ENCODE peak calls at places on chromosomes 5 and 9, in ten cellular contexts. W, V, L, P, D, J, N, B, U and O are unnamed samples.

GRCh38 chr9:31210982-31211570 is 1173.4 kb upstream of the ACO1 start:
- DNase-seq in W (no peak), V (no peak), L (no peak), P (peak; percentile 35), D (peak; percentile 2), J (no peak), N (peak; percentile 1), B (no peak), U (no peak), O (no peak)

GRCh38 chr9:122904466-122904822 is 715 bp downstream of the RC3H2 start:
- DNase-seq in W (peak; percentile 39), V (no peak), L (no peak), P (peak; percentile 43), D (peak; percentile 17), J (no peak), N (no peak), B (no peak), U (no peak), O (peak; percentile 41)

GRCh38 chr5:148864113-148864841 is 37.9 kb downstream of the ADRB2 start:
- DNase-seq in W (no peak), V (no peak), L (no peak), P (no peak), D (no peak), J (no peak), N (no peak), B (no peak), U (no peak), O (peak; percentile 30)

GRCh38 chr9:1253098-1253979 is 203.2 kb downstream of the DMRT2 start:
- DNase-seq in W (no peak), V (no peak), L (no peak), P (no peak), D (no peak), J (no peak), N (no peak), B (no peak), U (no peak), O (no peak)

GRCh38 chr9:17928228-17928627 is 349.4 kb downstream of the SH3GL2 start:
- DNase-seq in W (no peak), V (no peak), L (no peak), P (no peak), D (no peak), J (no peak), N (no peak), B (no peak), U (no peak), O (no peak)

GRCh38 chr9:121935744-121936143 is 157.4 kb downstream of the TTLL11 start:
- DNase-seq in W (peak; percentile 80), V (no peak), L (no peak), P (no peak), D (no peak), J (no peak), N (no peak), B (no peak), U (no peak), O (no peak)

GRCh38 chr5:60333103-60333502 is 366.9 kb downstream of the DEPDC1B start:
- DNase-seq in W (no peak), V (no peak), L (no peak), P (no peak), D (no peak), J (no peak), N (no peak), B (no peak), U (no peak), O (no peak)

GRCh38 chr9:110650991-110651411 is 17.6 kb upstream of the MUSK start:
- DNase-seq in W (no peak), V (no peak), L (no peak), P (no peak), D (no peak), J (no peak), N (no peak), B (no peak), U (peak; percentile 32), O (no peak)

GRCh38 chr9:33162721-33163311 is 4.3 kb downstream of the B4GALT1 start:
- DNase-seq in W (peak; percentile 81), V (peak; percentile 59), L (no peak), P (peak; percentile 89), D (peak; percentile 70), J (no peak), N (no peak), B (peak; percentile 90), U (peak; percentile 74), O (peak; percentile 75)

GRCh38 chr5:179679014-179679674 is 1.7 kb downstream of the CBY3 start:
- DNase-seq in W (peak; percentile 80), V (peak; percentile 63), L (peak; percentile 66), P (no peak), D (peak; percentile 76), J (peak; percentile 86), N (no peak), B (peak; percentile 58), U (peak; percentile 77), O (peak; percentile 79)

GRCh38 chr5:122262107-122262506 is 49.9 kb upstream of the SNCAIP start:
- DNase-seq in W (no peak), V (no peak), L (no peak), P (no peak), D (no peak), J (no peak), N (no peak), B (no peak), U (no peak), O (no peak)

GRCh38 chr5:139571543-139571942 is 10.4 kb downstream of the UBE2D2 start:
- DNase-seq in W (no peak), V (no peak), L (no peak), P (no peak), D (no peak), J (no peak), N (no peak), B (no peak), U (no peak), O (no peak)
- H3K4me1 ChIP-seq in W (peaks cover 49% of the 10 kb centered on the region), V (no peaks in the 10 kb centered on the region), L (peaks cover 10% of the 10 kb centered on the region), P (peaks cover 34% of the 10 kb centered on the region), D (peaks cover 29% of the 10 kb centered on the region), J (peaks cover 6% of the 10 kb centered on the region), N (peaks cover 23% of the 10 kb centered on the region), B (peaks cover 5% of the 10 kb centered on the region), U (peaks cover 3% of the 10 kb centered on the region), O (peaks cover 66% of the 10 kb centered on the region)

GRCh38 chr5:127599847-127600246 is 49.0 kb upstream of the CTXN3 start:
- DNase-seq in W (peak; percentile 51), V (no peak), L (no peak), P (no peak), D (no peak), J (no peak), N (no peak), B (no peak), U (no peak), O (no peak)

GRCh38 chr5:127599321-127599720 is 49.6 kb upstream of the CTXN3 start:
- DNase-seq in W (peak; percentile 20), V (no peak), L (no peak), P (no peak), D (no peak), J (no peak), N (no peak), B (no peak), U (no peak), O (no peak)

GRCh38 chr5:127601111-127601510 is 47.8 kb upstream of the CTXN3 start:
- DNase-seq in W (no peak), V (no peak), L (no peak), P (no peak), D (no peak), J (no peak), N (no peak), B (no peak), U (no peak), O (no peak)

GRCh38 chr5:127596501-127596900 is 52.4 kb upstream of the CTXN3 start:
- DNase-seq in W (no peak), V (no peak), L (no peak), P (no peak), D (no peak), J (no peak), N (no peak), B (no peak), U (no peak), O (no peak)

DNA sequence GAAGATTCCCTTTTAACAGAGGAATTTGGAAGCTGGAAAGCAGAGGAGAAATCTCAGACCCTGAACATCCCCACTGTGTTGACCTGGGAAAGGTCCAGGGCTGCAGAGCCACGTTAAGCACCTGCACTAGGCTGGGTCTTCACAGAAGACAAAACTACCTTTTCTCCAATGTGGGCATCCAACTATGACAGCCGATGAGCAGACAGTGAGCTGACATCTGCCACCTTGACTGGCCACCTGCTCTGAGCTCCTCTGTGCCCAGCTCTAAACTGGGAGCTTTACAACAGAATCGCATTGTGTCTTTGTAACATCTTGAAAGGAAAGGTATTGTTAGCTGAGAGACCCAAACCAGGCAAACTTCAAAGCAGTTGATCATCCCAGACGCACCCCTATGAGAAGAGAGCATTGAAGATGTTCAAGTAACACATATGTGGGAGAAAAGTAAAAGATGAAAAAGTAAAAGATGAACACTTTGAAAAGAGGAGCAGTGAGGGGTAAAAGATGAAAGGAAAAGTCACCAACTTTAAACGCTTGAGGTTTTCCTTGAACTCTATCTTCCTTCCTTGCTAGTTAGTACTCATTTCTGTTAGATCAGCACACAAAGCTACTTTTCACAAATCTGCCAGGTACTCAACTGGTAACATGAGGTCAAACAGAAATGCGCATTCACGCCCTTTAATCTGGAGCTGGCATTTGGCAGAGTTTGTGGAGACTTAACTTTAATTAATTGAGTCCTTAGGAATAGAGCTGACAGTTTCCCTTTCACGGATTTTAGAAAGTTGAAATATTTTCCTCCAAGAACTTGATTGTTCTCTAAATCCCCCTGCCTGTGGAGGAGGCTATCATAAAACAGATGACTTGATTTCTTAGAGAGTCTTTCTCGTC is 53.2 kb upstream of the CTXN3 start:
- DNase-seq in W (no peak), V (no peak), L (no peak), P (no peak), D (no peak), J (no peak), N (no peak), B (no peak), U (no peak), O (no peak)
- TF ChIP-seq POLR2A in W (no peak), V (no peak), L (no peak), P (no peak), D (no peak), J (no peak), N (no peak), B (no peak), U (no peak), O (no peak)

DNA sequence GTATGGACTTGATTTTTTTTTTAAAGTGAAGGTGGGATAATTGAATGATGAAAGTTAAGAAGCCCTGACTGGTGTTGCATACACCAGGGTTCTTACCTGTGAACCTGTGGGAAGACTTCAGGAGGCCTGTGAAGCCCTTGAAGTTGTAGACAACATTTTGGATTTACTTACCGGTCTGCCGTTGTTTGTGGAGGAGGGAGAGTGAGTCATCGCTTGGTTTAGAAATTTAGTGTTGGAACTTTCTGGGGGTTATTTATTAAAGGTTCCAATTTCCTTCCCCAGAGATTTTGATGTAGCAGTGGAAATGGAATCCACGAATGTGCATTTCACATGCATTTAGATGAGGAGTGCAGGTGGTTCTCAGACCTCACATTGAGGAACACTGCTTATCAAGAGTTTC is 49.6 kb downstream of the ARHGAP26 start:
- DNase-seq in W (no peak), V (no peak), L (no peak), P (no peak), D (no peak), J (no peak), N (no peak), B (no peak), U (no peak), O (no peak)
- H3K4me3 ChIP-seq in W (no peak overlapping the region), V (no peak overlapping the region), L (no peak overlapping the region), P (no peak overlapping the region), D (no peak overlapping the region), J (no peak overlapping the region), N (no peak overlapping the region), B (no peak overlapping the region), U (no peak overlapping the region), O (no peak overlapping the region)

DNA sequence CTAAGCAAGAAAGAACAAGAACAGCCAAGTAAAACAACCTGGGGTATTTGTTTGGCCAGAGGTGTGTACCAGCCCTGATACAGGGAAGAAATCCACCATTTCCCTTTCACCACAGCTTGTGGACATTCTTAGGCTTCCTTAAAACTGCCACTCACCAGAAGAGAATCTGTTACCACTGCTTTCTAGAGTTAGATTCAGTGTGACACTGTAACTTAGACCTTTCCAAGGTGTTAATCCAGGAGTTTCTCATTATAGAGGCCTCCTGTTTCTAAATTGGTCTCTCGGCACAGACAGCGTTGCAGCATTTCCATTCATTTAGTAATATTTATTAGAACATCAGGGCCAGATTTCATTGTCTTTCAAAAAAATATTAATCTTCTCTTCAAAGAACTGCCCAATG is 55.0 kb downstream of the NIPAL4 start:
- DNase-seq in W (no peak), V (no peak), L (no peak), P (no peak), D (no peak), J (no peak), N (no peak), B (no peak), U (no peak), O (no peak)
- H3K4me1 ChIP-seq in W (peaks cover 40% of the 10 kb centered on the region), V (no peaks in the 10 kb centered on the region), L (peaks cover 26% of the 10 kb centered on the region), P (peaks cover 47% of the 10 kb centered on the region), D (peaks cover 15% of the 10 kb centered on the region), J (peaks cover 20% of the 10 kb centered on the region), N (peaks cover 24% of the 10 kb centered on the region), B (no peaks in the 10 kb centered on the region), U (peaks cover 11% of the 10 kb centered on the region), O (peaks cover 32% of the 10 kb centered on the region)